ENCODE peak calls at places on chromosomes 16 and 17, in eight cellular contexts. One of them, this sample, is unnamed. For H3K27me3 and H3K4me1, the result is how much of the 10 kb centered on the place peaks cover.

GRCh38 chr16:62068747-62069146 is 32.5 kb upstream of the CDH8 start:
- DNase-seq in cardiac muscle cell: no peak
- DNase-seq in tibial nerve: no peak
- DNase-seq in Peyer's patch: no peak
- DNase-seq in CD8-positive, alpha-beta memory T cell: no peak
- DNase-seq in aorta: no peak
- DNase-seq in Panc1: no peak
- DNase-seq in GM23248: peak
- DNase-seq in this sample: no peak

GRCh38 chr17:56031636-56032035 is 121.6 kb upstream of the ANKFN1 start:
- DNase-seq in cardiac muscle cell: no peak
- DNase-seq in tibial nerve: no peak
- DNase-seq in Peyer's patch: no peak
- DNase-seq in CD8-positive, alpha-beta memory T cell: no peak
- DNase-seq in aorta: no peak
- DNase-seq in Panc1: no peak
- DNase-seq in GM23248: no peak
- DNase-seq in this sample: no peak

GRCh38 chr17:76841776-76842405 is 26.3 kb upstream of the MGAT5B start:
- DNase-seq in cardiac muscle cell: peak
- DNase-seq in tibial nerve: no peak
- DNase-seq in Peyer's patch: no peak
- DNase-seq in CD8-positive, alpha-beta memory T cell: no peak
- DNase-seq in aorta: no peak
- DNase-seq in Panc1: no peak
- DNase-seq in GM23248: no peak
- DNase-seq in this sample: no peak

GRCh38 chr16:30997000-30997886 is 12.2 kb downstream of the HSD3B7 start:
- DNase-seq in cardiac muscle cell: peak
- DNase-seq in tibial nerve: peak
- DNase-seq in Peyer's patch: peak
- DNase-seq in CD8-positive, alpha-beta memory T cell: peak
- DNase-seq in aorta: peak
- DNase-seq in Panc1: peak
- DNase-seq in GM23248: peak
- DNase-seq in this sample: peak

GRCh38 chr16:89052824-89053724 is 40.6 kb upstream of the ACSF3 start:
- DNase-seq in cardiac muscle cell: no peak
- DNase-seq in tibial nerve: no peak
- DNase-seq in Peyer's patch: no peak
- DNase-seq in CD8-positive, alpha-beta memory T cell: no peak
- DNase-seq in aorta: no peak
- DNase-seq in Panc1: no peak
- DNase-seq in GM23248: peak
- DNase-seq in this sample: peak

GRCh38 chr16:11472410-11472809 is 114.3 kb downstream of the LITAF start:
- DNase-seq in cardiac muscle cell: no peak
- DNase-seq in tibial nerve: no peak
- DNase-seq in Peyer's patch: no peak
- DNase-seq in CD8-positive, alpha-beta memory T cell: no peak
- DNase-seq in aorta: no peak
- DNase-seq in Panc1: no peak
- DNase-seq in GM23248: no peak
- DNase-seq in this sample: no peak

GRCh38 chr17:57905875-57906455 is 49.2 kb downstream of the CUEDC1 start:
- DNase-seq in cardiac muscle cell: no peak
- DNase-seq in tibial nerve: no peak
- DNase-seq in Peyer's patch: no peak
- DNase-seq in CD8-positive, alpha-beta memory T cell: no peak
- DNase-seq in aorta: no peak
- DNase-seq in Panc1: no peak
- DNase-seq in GM23248: no peak
- DNase-seq in this sample: no peak

GRCh38 chr17:26818736-26819135 is 475.2 kb upstream of the WSB1 start:
- DNase-seq in cardiac muscle cell: no peak
- DNase-seq in tibial nerve: no peak
- DNase-seq in Peyer's patch: no peak
- DNase-seq in CD8-positive, alpha-beta memory T cell: no peak
- DNase-seq in aorta: no peak
- DNase-seq in Panc1: no peak
- DNase-seq in GM23248: no peak
- DNase-seq in this sample: no peak

GRCh38 chr17:8921147-8921546 is 44.4 kb downstream of the PIK3R5 start:
- DNase-seq in cardiac muscle cell: no peak
- DNase-seq in tibial nerve: no peak
- DNase-seq in Peyer's patch: no peak
- DNase-seq in CD8-positive, alpha-beta memory T cell: no peak
- DNase-seq in aorta: no peak
- DNase-seq in Panc1: no peak
- DNase-seq in GM23248: no peak
- DNase-seq in this sample: no peak

GRCh38 chr17:10777131-10777805 is 26.6 kb downstream of the TMEM238L start:
- DNase-seq in cardiac muscle cell: no peak
- DNase-seq in tibial nerve: no peak
- DNase-seq in Peyer's patch: no peak
- DNase-seq in CD8-positive, alpha-beta memory T cell: no peak
- DNase-seq in aorta: no peak
- DNase-seq in Panc1: no peak
- DNase-seq in GM23248: no peak
- DNase-seq in this sample: no peak

GRCh38 chr16:2783581-2784375 is 3.6 kb downstream of the PRSS33 start:
- DNase-seq in cardiac muscle cell: no peak
- DNase-seq in tibial nerve: no peak
- DNase-seq in Peyer's patch: peak
- DNase-seq in CD8-positive, alpha-beta memory T cell: no peak
- DNase-seq in aorta: peak
- DNase-seq in Panc1: no peak
- DNase-seq in GM23248: no peak
- DNase-seq in this sample: peak

GRCh38 chr16:86457621-86458456 is 52.5 kb upstream of the FOXF1 start:
- DNase-seq in cardiac muscle cell: no peak
- DNase-seq in tibial nerve: peak
- DNase-seq in Peyer's patch: no peak
- DNase-seq in CD8-positive, alpha-beta memory T cell: no peak
- DNase-seq in aorta: no peak
- DNase-seq in Panc1: no peak
- DNase-seq in GM23248: peak
- DNase-seq in this sample: no peak

GRCh38 chr17:76336756-76337412 is 16.8 kb downstream of the PRPSAP1 start:
- DNase-seq in cardiac muscle cell: no peak
- DNase-seq in tibial nerve: no peak
- DNase-seq in Peyer's patch: no peak
- DNase-seq in CD8-positive, alpha-beta memory T cell: no peak
- DNase-seq in aorta: no peak
- DNase-seq in Panc1: no peak
- DNase-seq in GM23248: no peak
- DNase-seq in this sample: no peak

GRCh38 chr17:75980188-75981018 is 1.4 kb downstream of the TEN1 start:
- DNase-seq in cardiac muscle cell: no peak
- DNase-seq in tibial nerve: no peak
- DNase-seq in Peyer's patch: no peak
- DNase-seq in CD8-positive, alpha-beta memory T cell: no peak
- DNase-seq in aorta: peak
- DNase-seq in Panc1: no peak
- DNase-seq in GM23248: peak
- DNase-seq in this sample: no peak

GRCh38 chr17:46212634-46213435 is 19.6 kb upstream of the KANSL1 start:
- DNase-seq in cardiac muscle cell: peak
- DNase-seq in tibial nerve: peak
- DNase-seq in Peyer's patch: no peak
- DNase-seq in CD8-positive, alpha-beta memory T cell: peak
- DNase-seq in aorta: no peak
- DNase-seq in Panc1: peak
- DNase-seq in GM23248: peak
- DNase-seq in this sample: peak

GRCh38 chr16:85151603-85152413 is 39.5 kb upstream of the CIBAR2 start:
- DNase-seq in cardiac muscle cell: no peak
- DNase-seq in tibial nerve: peak
- DNase-seq in Peyer's patch: no peak
- DNase-seq in CD8-positive, alpha-beta memory T cell: no peak
- DNase-seq in aorta: peak
- DNase-seq in Panc1: no peak
- DNase-seq in GM23248: peak
- DNase-seq in this sample: peak

GRCh38 chr17:76079577-76080206 is 710 bp downstream of the ZACN start:
- DNase-seq in cardiac muscle cell: peak
- DNase-seq in tibial nerve: no peak
- DNase-seq in Peyer's patch: no peak
- DNase-seq in CD8-positive, alpha-beta memory T cell: no peak
- DNase-seq in aorta: no peak
- DNase-seq in Panc1: no peak
- DNase-seq in GM23248: no peak
- DNase-seq in this sample: no peak

GRCh38 chr17:58668598-58668935 is 23.3 kb downstream of the TEX14 start:
- DNase-seq in cardiac muscle cell: no peak
- DNase-seq in tibial nerve: no peak
- DNase-seq in Peyer's patch: no peak
- DNase-seq in CD8-positive, alpha-beta memory T cell: no peak
- DNase-seq in aorta: no peak
- DNase-seq in Panc1: no peak
- DNase-seq in GM23248: no peak
- DNase-seq in this sample: no peak

GRCh38 chr17:57597531-57598453 is 147.3 kb downstream of the CCDC182 start:
- DNase-seq in cardiac muscle cell: peak
- DNase-seq in tibial nerve: peak
- DNase-seq in Peyer's patch: peak
- DNase-seq in CD8-positive, alpha-beta memory T cell: no peak
- DNase-seq in aorta: no peak
- DNase-seq in Panc1: peak
- DNase-seq in GM23248: peak
- DNase-seq in this sample: peak

GRCh38 chr16:75287708-75288107 is 36.3 kb upstream of the BCAR1 start:
- DNase-seq in cardiac muscle cell: no peak
- DNase-seq in tibial nerve: no peak
- DNase-seq in Peyer's patch: no peak
- DNase-seq in CD8-positive, alpha-beta memory T cell: no peak
- DNase-seq in aorta: no peak
- DNase-seq in Panc1: no peak
- DNase-seq in GM23248: no peak
- DNase-seq in this sample: no peak
- H3K27me3 ChIP-seq in cardiac muscle cell: under half
- H3K27me3 ChIP-seq in tibial nerve: under half
- H3K27me3 ChIP-seq in Peyer's patch: under half
- H3K27me3 ChIP-seq in CD8-positive, alpha-beta memory T cell: under half
- H3K27me3 ChIP-seq in aorta: under half
- H3K27me3 ChIP-seq in Panc1: under half
- H3K27me3 ChIP-seq in GM23248: under half
- H3K27me3 ChIP-seq in this sample: under half

GRCh38 chr16:73058616-73059409 is 10.9 kb upstream of the ZFHX3 start:
- DNase-seq in cardiac muscle cell: peak
- DNase-seq in tibial nerve: no peak
- DNase-seq in Peyer's patch: peak
- DNase-seq in CD8-positive, alpha-beta memory T cell: no peak
- DNase-seq in aorta: peak
- DNase-seq in Panc1: no peak
- DNase-seq in GM23248: peak
- DNase-seq in this sample: peak

GRCh38 chr16:73056383-73056782 is 8.5 kb upstream of the ZFHX3 start:
- DNase-seq in cardiac muscle cell: no peak
- DNase-seq in tibial nerve: no peak
- DNase-seq in Peyer's patch: no peak
- DNase-seq in CD8-positive, alpha-beta memory T cell: no peak
- DNase-seq in aorta: peak
- DNase-seq in Panc1: no peak
- DNase-seq in GM23248: no peak
- DNase-seq in this sample: peak

GRCh38 chr16:73058221-73058615 is 10.3 kb upstream of the ZFHX3 start:
- DNase-seq in cardiac muscle cell: peak
- DNase-seq in tibial nerve: no peak
- DNase-seq in Peyer's patch: peak
- DNase-seq in CD8-positive, alpha-beta memory T cell: no peak
- DNase-seq in aorta: peak
- DNase-seq in Panc1: no peak
- DNase-seq in GM23248: peak
- DNase-seq in this sample: peak

GRCh38 chr16:73056911-73057310 is 9.0 kb upstream of the ZFHX3 start:
- DNase-seq in cardiac muscle cell: no peak
- DNase-seq in tibial nerve: no peak
- DNase-seq in Peyer's patch: no peak
- DNase-seq in CD8-positive, alpha-beta memory T cell: no peak
- DNase-seq in aorta: no peak
- DNase-seq in Panc1: no peak
- DNase-seq in GM23248: no peak
- DNase-seq in this sample: no peak

GRCh38 chr16:73057369-73058210 is 9.7 kb upstream of the ZFHX3 start:
- DNase-seq in cardiac muscle cell: peak
- DNase-seq in tibial nerve: no peak
- DNase-seq in Peyer's patch: peak
- DNase-seq in CD8-positive, alpha-beta memory T cell: no peak
- DNase-seq in aorta: no peak
- DNase-seq in Panc1: no peak
- DNase-seq in GM23248: peak
- DNase-seq in this sample: peak
- H3K4me1 ChIP-seq in cardiac muscle cell: under half
- H3K4me1 ChIP-seq in tibial nerve: under half
- H3K4me1 ChIP-seq in Peyer's patch: under half
- H3K4me1 ChIP-seq in CD8-positive, alpha-beta memory T cell: under half
- H3K4me1 ChIP-seq in aorta: under half
- H3K4me1 ChIP-seq in Panc1: under half
- H3K4me1 ChIP-seq in GM23248: under half
- H3K4me1 ChIP-seq in this sample: under half

GRCh38 chr17:36922175-36922574 is 15.1 kb upstream of the LHX1 start:
- DNase-seq in cardiac muscle cell: no peak
- DNase-seq in tibial nerve: no peak
- DNase-seq in Peyer's patch: no peak
- DNase-seq in CD8-positive, alpha-beta memory T cell: no peak
- DNase-seq in aorta: peak
- DNase-seq in Panc1: no peak
- DNase-seq in GM23248: no peak
- DNase-seq in this sample: no peak

GRCh38 chr17:36920032-36921000 is 17.0 kb upstream of the LHX1 start:
- DNase-seq in cardiac muscle cell: peak
- DNase-seq in tibial nerve: no peak
- DNase-seq in Peyer's patch: no peak
- DNase-seq in CD8-positive, alpha-beta memory T cell: no peak
- DNase-seq in aorta: no peak
- DNase-seq in Panc1: no peak
- DNase-seq in GM23248: no peak
- DNase-seq in this sample: no peak

GRCh38 chr17:36923814-36924221 is 13.5 kb upstream of the LHX1 start:
- DNase-seq in cardiac muscle cell: no peak
- DNase-seq in tibial nerve: no peak
- DNase-seq in Peyer's patch: no peak
- DNase-seq in CD8-positive, alpha-beta memory T cell: no peak
- DNase-seq in aorta: no peak
- DNase-seq in Panc1: no peak
- DNase-seq in GM23248: no peak
- DNase-seq in this sample: no peak

GRCh38 chr17:36919407-36919968 is 17.8 kb upstream of the LHX1 start:
- DNase-seq in cardiac muscle cell: no peak
- DNase-seq in tibial nerve: no peak
- DNase-seq in Peyer's patch: no peak
- DNase-seq in CD8-positive, alpha-beta memory T cell: no peak
- DNase-seq in aorta: no peak
- DNase-seq in Panc1: no peak
- DNase-seq in GM23248: no peak
- DNase-seq in this sample: no peak

GRCh38 chr17:36921131-36921851 is 16.0 kb upstream of the LHX1 start:
- DNase-seq in cardiac muscle cell: peak
- DNase-seq in tibial nerve: no peak
- DNase-seq in Peyer's patch: no peak
- DNase-seq in CD8-positive, alpha-beta memory T cell: no peak
- DNase-seq in aorta: no peak
- DNase-seq in Panc1: peak
- DNase-seq in GM23248: peak
- DNase-seq in this sample: no peak
- H3K27me3 ChIP-seq in cardiac muscle cell: under half
- H3K27me3 ChIP-seq in tibial nerve: half or more
- H3K27me3 ChIP-seq in Peyer's patch: under half
- H3K27me3 ChIP-seq in CD8-positive, alpha-beta memory T cell: under half
- H3K27me3 ChIP-seq in aorta: under half
- H3K27me3 ChIP-seq in Panc1: under half
- H3K27me3 ChIP-seq in GM23248: under half
- H3K27me3 ChIP-seq in this sample: under half

GRCh38 chr17:74740641-74741387 is 3.8 kb downstream of the RAB37 start:
- DNase-seq in cardiac muscle cell: no peak
- DNase-seq in tibial nerve: no peak
- DNase-seq in Peyer's patch: no peak
- DNase-seq in CD8-positive, alpha-beta memory T cell: no peak
- DNase-seq in aorta: no peak
- DNase-seq in Panc1: no peak
- DNase-seq in GM23248: no peak
- DNase-seq in this sample: no peak
- H3K4me1 ChIP-seq in cardiac muscle cell: under half
- H3K4me1 ChIP-seq in tibial nerve: under half
- H3K4me1 ChIP-seq in Peyer's patch: under half
- H3K4me1 ChIP-seq in CD8-positive, alpha-beta memory T cell: half or more
- H3K4me1 ChIP-seq in aorta: under half
- H3K4me1 ChIP-seq in Panc1: under half
- H3K4me1 ChIP-seq in GM23248: under half
- H3K4me1 ChIP-seq in this sample: under half

This sample was measured in right cardiac atrium.